ENCODE peak calls at places on chromosomes 12 and 14, in ten cellular contexts. E is GM13976; T is Right ventricle myocardium superior; W is WERI-Rb-1; N is psoas muscle; Y is heart right ventricle; S is HTR-8/SVneo; K is stimulated activated naive CD4-positive, alpha-beta T cell; C is foreskin melanocyte; A is activated CD8-positive, alpha-beta T cell treated with anti-CD3 and anti-CD28 coated beads, Interleukin-2, amount 10 ng/mL, durations not matched to agents 7 days and 5 days. I is an unnamed sample.

GRCh38 chr14:105430042-105430441 is 10.4 kb downstream of the MTA1 start:
- DNase-seq in E (no peak), T (no peak), W (no peak), N (no peak), Y (no peak), S (no peak), K (no peak), C (no peak), A (no peak), I (no peak)

GRCh38 chr12:57340104-57340503 is 89.1 kb upstream of the STAC3 start:
- DNase-seq in E (no peak), T (peak), W (no peak), N (peak), Y (peak), S (peak), K (no peak), C (peak), A (no peak), I (peak)

GRCh38 chr12:126067930-126068329 is 1002.7 kb downstream of the AACS start:
- DNase-seq in E (no peak), T (no peak), W (no peak), N (no peak), Y (no peak), S (no peak), K (no peak), C (no peak), A (no peak), I (no peak)

GRCh38 chr12:52608161-52608560 is 6.9 kb upstream of the KRT72 start:
- DNase-seq in E (no peak), T (no peak), W (no peak), N (no peak), Y (no peak), S (no peak), K (no peak), C (no peak), A (no peak), I (no peak)

GRCh38 chr12:46174919-46175318 is 93.9 kb downstream of the SLC38A1 start:
- DNase-seq in E (no peak), T (no peak), W (no peak), N (no peak), Y (no peak), S (no peak), K (no peak), C (no peak), A (no peak), I (no peak)

GRCh38 chr12:66725031-66725430 is 46.2 kb upstream of the GRIP1 start:
- DNase-seq in E (no peak), T (no peak), W (no peak), N (no peak), Y (no peak), S (no peak), K (no peak), C (no peak), A (no peak), I (no peak)

GRCh38 chr12:53128780-53129747 is 25.8 kb downstream of the SOAT2 start:
- DNase-seq in E (no peak), T (no peak), W (no peak), N (no peak), Y (no peak), S (no peak), K (no peak), C (no peak), A (no peak), I (no peak)

GRCh38 chr12:46831335-46832083 is 5.7 kb upstream of the SLC38A4 start:
- DNase-seq in E (no peak), T (peak), W (no peak), N (peak), Y (peak), S (no peak), K (no peak), C (no peak), A (no peak), I (peak)

GRCh38 chr14:68941820-68942219 is 37.3 kb downstream of the ACTN1 start:
- DNase-seq in E (no peak), T (peak), W (peak), N (peak), Y (peak), S (peak), K (no peak), C (peak), A (no peak), I (no peak)

GRCh38 chr14:34971381-34971780 is 11.4 kb upstream of the SRP54 start:
- DNase-seq in E (no peak), T (no peak), W (no peak), N (no peak), Y (no peak), S (no peak), K (no peak), C (no peak), A (no peak), I (no peak)

GRCh38 chr12:41661141-41661540 is 473.0 kb downstream of the PDZRN4 start:
- DNase-seq in E (no peak), T (no peak), W (peak), N (no peak), Y (no peak), S (no peak), K (no peak), C (no peak), A (no peak), I (no peak)

GRCh38 chr14:101134161-101134631 is 230.7 kb upstream of the RTL1 start:
- DNase-seq in E (no peak), T (no peak), W (no peak), N (no peak), Y (no peak), S (no peak), K (no peak), C (no peak), A (peak), I (no peak)

GRCh38 chr14:70018713-70019201 is 139.5 kb downstream of the SMOC1 start:
- DNase-seq in E (peak), T (peak), W (no peak), N (peak), Y (no peak), S (no peak), K (no peak), C (peak), A (peak), I (no peak)

GRCh38 chr12:120230326-120230973 is 29.5 kb upstream of the RPLP0 start:
- DNase-seq in E (no peak), T (peak), W (peak), N (peak), Y (peak), S (peak), K (no peak), C (no peak), A (no peak), I (peak)

I was measured in nephron progenitor cell.